ENCODE peak calls at places on chromosome 5, in four cellular contexts. E, N, K and B are unnamed samples.

GRCh38 chr5:179300834-179301233 is 44.4 kb downstream of the ADAMTS2 start:
- DNase-seq in E (no peak), N (no peak), K (no peak), B (no peak)

GRCh38 chr5:61290815-61291214 is 41.2 kb upstream of the ZSWIM6 start:
- DNase-seq in E (no peak), N (no peak), K (no peak), B (no peak)

GRCh38 chr5:151520294-151520693 is 70.8 kb downstream of the FAT2 start:
- DNase-seq in E (no peak), N (no peak), K (no peak), B (no peak)

GRCh38 chr5:31187591-31187990 is 5.9 kb upstream of the CDH6 start:
- DNase-seq in E (no peak), N (peak; percentile 18), K (no peak), B (no peak)

GRCh38 chr5:162096448-162096847 is 28.9 kb downstream of the GABRG2 start:
- DNase-seq in E (peak; percentile 9), N (peak; percentile 81), K (no peak), B (no peak)

GRCh38 chr5:75720882-75721281 is 3.6 kb upstream of the POC5 start:
- DNase-seq in E (no peak), N (no peak), K (no peak), B (no peak)

GRCh38 chr5:39948867-39949468 is 524.2 kb upstream of the DAB2 start:
- DNase-seq in E (peak; percentile 55), N (peak; percentile 71), K (peak; percentile 28), B (peak; percentile 76)

GRCh38 chr5:1882337-1883119 is at the start of gene IRX4:
- DNase-seq in E (no peak), N (peak; percentile 52), K (peak; percentile 84), B (peak; percentile 20)

GRCh38 chr5:117623042-117623815 is 1048.6 kb upstream of the SEMA6A start:
- DNase-seq in E (no peak), N (peak; percentile 1), K (no peak), B (peak; percentile 10)

GRCh38 chr5:73701566-73701965 is 75.6 kb downstream of the ARHGEF28 start:
- DNase-seq in E (no peak), N (no peak), K (no peak), B (no peak)

GRCh38 chr5:59266410-59266809 is 627.1 kb downstream of the PDE4D start:
- DNase-seq in E (no peak), N (no peak), K (no peak), B (no peak)

GRCh38 chr5:172534229-172535169 is 80.2 kb upstream of the SH3PXD2B start:
- DNase-seq in E (no peak), N (no peak), K (peak; percentile 20), B (no peak)

GRCh38 chr5:42806004-42806700 is 5.5 kb downstream of the SELENOP start:
- DNase-seq in E (no peak), N (no peak), K (no peak), B (no peak)

GRCh38 chr5:126122942-126123341 is 300.3 kb upstream of the GRAMD2B start:
- DNase-seq in E (no peak), N (peak; percentile 94), K (peak; percentile 68), B (no peak)

GRCh38 chr5:80874162-80874561 is 86.0 kb upstream of the RASGRF2 start:
- DNase-seq in E (no peak), N (no peak), K (no peak), B (no peak)

DNA sequence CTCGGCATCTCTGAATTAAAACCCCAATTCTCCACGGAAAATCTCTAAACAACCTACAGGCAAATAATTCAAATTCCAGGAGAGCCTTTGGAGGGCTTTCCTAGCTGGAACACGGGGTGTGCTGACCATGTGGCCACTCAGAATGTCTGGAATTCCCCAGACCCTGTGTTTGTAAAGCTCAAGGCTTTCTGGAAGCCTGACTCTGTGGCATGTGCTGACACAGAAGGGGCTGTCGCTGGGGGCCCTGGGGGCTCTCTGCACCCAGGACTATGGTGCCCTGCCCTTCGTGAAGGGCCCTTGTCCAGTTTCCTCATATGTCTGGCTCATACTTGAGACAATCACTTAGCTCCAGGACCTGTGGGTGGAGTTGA is 29.0 kb upstream of the BOD1 start:
- DNase-seq in E (no peak), N (peak; percentile 90), K (peak; percentile 47), B (peak; percentile 38)
- H3K18ac ChIP-seq in E (peak overlapping the region; percentile 67), N (no peak overlapping the region), K (no peak overlapping the region), B (no peak overlapping the region)

DNA sequence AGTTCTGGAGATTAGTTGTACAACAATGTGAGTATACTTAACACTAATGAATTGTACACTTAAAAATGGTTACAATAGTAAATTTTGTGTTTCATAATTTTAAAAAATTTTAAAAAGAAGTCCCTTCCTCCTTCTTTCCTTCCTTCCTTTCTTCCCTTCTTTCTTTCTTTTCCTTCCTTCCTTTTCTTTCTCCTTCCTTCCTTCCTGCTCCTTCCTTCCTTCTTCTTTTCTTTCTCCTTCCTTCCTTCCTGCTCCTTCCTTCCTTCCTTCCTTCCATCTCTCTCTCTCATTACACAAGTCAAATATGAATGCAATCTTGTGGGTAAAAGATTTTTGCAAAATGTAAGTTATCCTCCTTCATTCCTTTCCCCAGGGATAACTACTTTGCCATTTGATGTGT is 97.1 kb upstream of the TBCA start:
- DNase-seq in E (no peak), N (no peak), K (no peak), B (no peak)
- H3K18ac ChIP-seq in E (no peak overlapping the region), N (no peak overlapping the region), K (no peak overlapping the region), B (no peak overlapping the region)

GRCh38 chr5:149014634-149015033 is 48.2 kb downstream of the SH3TC2 start:
- DNase-seq in E (no peak), N (no peak), K (no peak), B (no peak)
- H3K18ac ChIP-seq in E (no peak overlapping the region), N (no peak overlapping the region), K (no peak overlapping the region), B (no peak overlapping the region)

GRCh38 chr5:168971100-168971499 is 329.8 kb downstream of the SLIT3 start:
- DNase-seq in E (no peak), N (no peak), K (no peak), B (no peak)
- H3K18ac ChIP-seq in E (peak overlapping the region; percentile 1), N (no peak overlapping the region), K (no peak overlapping the region), B (no peak overlapping the region)

DNA sequence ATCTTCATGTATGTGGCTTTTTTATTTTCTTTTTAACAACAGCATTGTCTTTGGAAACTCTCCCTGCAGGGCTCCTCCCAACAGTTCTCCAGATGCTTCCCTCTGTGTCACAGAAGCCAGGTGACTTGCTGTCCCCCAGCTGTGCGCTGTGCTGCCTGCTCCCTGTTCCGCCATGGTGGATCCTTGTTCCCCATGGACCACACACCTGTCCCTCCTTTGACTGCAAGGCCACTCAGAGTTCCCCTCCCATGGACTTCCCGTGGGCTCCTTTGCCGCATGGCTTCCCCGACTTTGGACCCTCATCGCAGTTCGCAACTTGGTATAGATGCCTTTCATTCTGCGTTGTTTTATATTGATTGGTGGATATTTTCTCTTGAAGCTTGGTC is 18.6 kb downstream of the ANKRD33B start:
- DNase-seq in E (no peak), N (no peak), K (no peak), B (no peak)
- H3K18ac ChIP-seq in E (peak overlapping the region; percentile 90), N (no peak overlapping the region), K (no peak overlapping the region), B (no peak overlapping the region)

DNA sequence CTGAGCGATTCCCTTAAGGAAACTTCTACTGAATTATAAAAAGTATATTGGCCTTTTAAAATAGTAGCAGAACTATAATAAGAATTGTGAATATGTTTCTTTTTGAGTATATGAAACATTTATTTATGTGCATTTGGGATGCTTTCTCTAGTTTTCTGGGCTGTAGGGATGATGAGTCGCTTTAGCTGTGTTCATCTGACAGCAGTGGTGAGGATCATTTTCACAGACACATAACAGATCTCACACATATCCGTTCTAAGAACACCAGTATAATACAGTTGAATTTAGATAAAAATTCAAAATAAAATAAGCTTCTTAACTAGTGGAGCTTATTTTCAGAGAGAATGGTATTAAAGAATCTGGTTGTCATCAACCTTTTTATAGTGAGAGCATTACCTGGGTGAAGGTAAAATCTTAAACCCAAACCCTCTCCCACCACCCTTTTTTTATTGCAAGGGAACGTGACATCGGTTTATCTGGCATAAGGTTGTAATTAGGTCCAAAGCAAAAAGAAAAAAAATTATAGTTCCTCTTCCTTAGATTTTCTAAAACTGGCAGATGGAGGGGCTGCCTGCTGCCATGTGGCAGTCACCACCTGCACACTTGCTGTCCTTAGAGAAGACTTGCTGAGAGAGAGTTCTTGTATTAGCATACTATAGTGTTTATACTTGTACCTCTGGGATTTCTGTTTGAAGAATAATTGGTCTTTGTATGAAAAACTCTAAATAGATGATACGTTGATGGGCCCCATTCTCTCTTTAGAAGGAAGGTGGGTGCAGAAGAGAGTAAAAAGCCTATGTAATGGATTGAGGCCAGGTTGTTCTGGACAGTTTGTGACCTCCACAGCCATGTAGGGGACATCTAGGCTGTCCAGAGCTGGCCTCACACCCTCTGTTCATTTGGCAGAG is 86.8 kb downstream of the CAMK4 start:
- DNase-seq in E (no peak), N (no peak), K (no peak), B (no peak)
- H3K18ac ChIP-seq in E (no peak overlapping the region), N (no peak overlapping the region), K (no peak overlapping the region), B (no peak overlapping the region)